ENCODE peak calls at places on chromosome 15, in five cellular contexts. Q is uterus, B is lower lobe of right lung, C is tibial nerve, D is stomach. E is an unnamed sample. For H3K4me1, the result is how much of the 10 kb centered on the place peaks cover.

GRCh38 chr15:47987461-47987860 is 133.3 kb upstream of the SLC24A5 start:
- DNase-seq in B (no peak), D (no peak), C (no peak), Q (no peak), E (no peak)

GRCh38 chr15:86432861-86433260 is 353.2 kb downstream of the AGBL1 start:
- DNase-seq in C (no peak), B (no peak), Q (no peak), D (no peak), E (no peak)

GRCh38 chr15:94298359-94298758 is 67.0 kb downstream of the MCTP2 start:
- DNase-seq in Q (no peak), B (no peak), C (no peak), D (no peak), E (no peak)

GRCh38 chr15:68353418-68354145 is 76.0 kb downstream of the FEM1B start:
- DNase-seq in Q (peak), D (no peak), B (no peak), C (no peak), E (no peak)

GRCh38 chr15:78929536-78930264 is 15.1 kb downstream of the CTSH start:
- DNase-seq in D (no peak), C (no peak), B (no peak), Q (no peak), E (peak)

GRCh38 chr15:38401101-38401500 is 52.8 kb upstream of the FAM98B start:
- DNase-seq in C (no peak), B (no peak), Q (no peak), D (no peak), E (no peak)

GRCh38 chr15:65245096-65245849 is 34.0 kb upstream of the CILP start:
- DNase-seq in Q (peak), B (no peak), D (no peak), C (no peak), E (peak)

GRCh38 chr15:100973351-100974034 is 54.3 kb downstream of the LRRK1 start:
- DNase-seq in C (no peak), Q (no peak), D (no peak), B (no peak), E (no peak)

GRCh38 chr15:67210555-67211168 is 43.8 kb downstream of the AAGAB start:
- DNase-seq in C (no peak), D (no peak), B (no peak), Q (no peak), E (no peak)

GRCh38 chr15:70088427-70088826 is 9.3 kb downstream of the TLE3 start:
- DNase-seq in Q (no peak), B (no peak), D (no peak), C (no peak), E (no peak)

GRCh38 chr15:89888214-89888804 is 5.5 kb downstream of the AP3S2 start:
- DNase-seq in B (no peak), D (no peak), C (no peak), Q (no peak), E (no peak)

GRCh38 chr15:34729886-34730285 is 24.9 kb downstream of the GJD2 start:
- DNase-seq in Q (no peak), D (no peak), B (no peak), C (no peak), E (no peak)

GRCh38 chr15:30979457-30979856 is 12.0 kb downstream of the MTMR10 start:
- DNase-seq in B (no peak), Q (no peak), C (no peak), D (no peak), E (no peak)

GRCh38 chr15:68229386-68230156 is at the start of gene CLN6:
- DNase-seq in Q (peak), C (peak), B (peak), D (peak), E (peak)

GRCh38 chr15:39474657-39475056 is 106.2 kb upstream of the THBS1 start:
- DNase-seq in D (no peak), B (no peak), Q (no peak), C (no peak), E (no peak)

GRCh38 chr15:67186226-67186649 is 68.2 kb downstream of the AAGAB start:
- DNase-seq in B (no peak), D (no peak), C (peak), Q (peak), E (peak)

GRCh38 chr15:38231430-38231829 is 21.2 kb upstream of the SPRED1 start:
- DNase-seq in D (no peak), Q (no peak), C (no peak), B (no peak), E (no peak)

GRCh38 chr15:101325263-101326025 is 30.4 kb upstream of the SNRPA1 start:
- DNase-seq in Q (no peak), C (no peak), B (no peak), D (no peak), E (no peak)

GRCh38 chr15:22918056-22918455 is 62.1 kb downstream of the CYFIP1 start:
- DNase-seq in D (no peak), C (no peak), Q (no peak), B (no peak), E (no peak)

GRCh38 chr15:55241895-55242294 is 45.2 kb upstream of the RSL24D1 start:
- DNase-seq in B (no peak), D (no peak), C (no peak), Q (no peak), E (no peak)

GRCh38 chr15:75455424-75455981 is 4.0 kb upstream of the SIN3A start:
- DNase-seq in D (peak), B (peak), C (peak), Q (peak), E (peak)

GRCh38 chr15:41233367-41233771 is 2.3 kb downstream of the CHP1 start:
- DNase-seq in Q (no peak), B (no peak), C (no peak), D (no peak), E (no peak)

GRCh38 chr15:49301562-49301961 is 121.5 kb upstream of the FGF7 start:
- DNase-seq in B (no peak), D (no peak), Q (no peak), C (no peak), E (no peak)

GRCh38 chr15:45402955-45403892 is 24.9 kb upstream of the GATM start:
- DNase-seq in C (no peak), D (peak), Q (no peak), B (peak), E (peak)

GRCh38 chr15:38349251-38349650 is 96.6 kb downstream of the SPRED1 start:
- DNase-seq in B (no peak), C (no peak), Q (no peak), D (no peak), E (no peak)

GRCh38 chr15:79035814-79036213 is 54.8 kb downstream of the RASGRF1 start:
- DNase-seq in D (no peak), B (no peak), C (no peak), Q (no peak), E (no peak)

GRCh38 chr15:32117122-32117521 is 86.8 kb downstream of the CHRNA7 start:
- DNase-seq in B (no peak), D (no peak), C (no peak), Q (no peak), E (no peak)

GRCh38 chr15:35549567-35549966 is 3.6 kb upstream of the DPH6 start:
- DNase-seq in D (no peak), Q (no peak), C (no peak), B (no peak), E (no peak)

GRCh38 chr15:55824857-55825613 is 82.1 kb upstream of the PRTG start:
- DNase-seq in D (no peak), B (no peak), C (no peak), Q (no peak), E (no peak)

GRCh38 chr15:73370151-73370550 is 1.4 kb upstream of the HCN4 start:
- DNase-seq in D (no peak), Q (no peak), C (no peak), B (no peak), E (no peak)

GRCh38 chr15:87576486-87577176 is 679.9 kb downstream of the NTRK3 start:
- DNase-seq in D (no peak), B (no peak), Q (no peak), C (no peak), E (no peak)

DNA sequence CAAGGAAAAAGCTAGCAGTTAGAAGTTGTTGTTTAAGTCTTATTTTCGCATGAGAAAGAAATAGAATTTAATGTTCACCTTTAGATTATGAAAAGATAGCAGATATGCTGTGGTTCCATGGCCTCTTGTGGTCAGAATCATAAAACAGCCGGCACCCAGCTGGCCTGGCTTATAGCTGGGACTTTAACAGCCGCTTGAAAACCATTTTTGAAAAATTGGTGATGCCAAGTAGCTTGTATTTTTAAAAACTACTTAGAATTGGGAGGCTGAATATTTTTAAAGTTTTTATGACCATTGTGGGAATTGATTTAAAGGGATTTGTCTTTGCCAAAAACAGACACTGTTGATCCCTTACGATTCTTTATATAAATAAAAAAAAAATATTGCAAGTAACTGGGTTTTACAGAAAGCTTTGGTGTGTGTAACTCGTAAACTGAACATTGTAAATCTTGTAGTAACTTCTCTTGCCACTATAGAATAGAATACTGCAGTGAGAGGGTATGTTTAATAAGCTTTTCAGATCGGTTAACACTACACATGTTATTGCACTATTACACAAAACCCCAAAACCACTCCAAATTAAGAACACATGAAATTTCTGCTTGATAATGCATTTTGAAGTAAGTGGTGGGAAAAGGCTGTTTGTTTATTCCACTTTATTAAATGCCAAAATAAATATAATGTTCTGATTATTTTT is 6.6 kb downstream of the ARRDC4 start:
- DNase-seq in Q (no peak), D (no peak), C (no peak), B (no peak), E (no peak)
- H3K4me1 ChIP-seq in Q (under half), D (half or more), C (half or more), B (under half), E (under half)

DNA sequence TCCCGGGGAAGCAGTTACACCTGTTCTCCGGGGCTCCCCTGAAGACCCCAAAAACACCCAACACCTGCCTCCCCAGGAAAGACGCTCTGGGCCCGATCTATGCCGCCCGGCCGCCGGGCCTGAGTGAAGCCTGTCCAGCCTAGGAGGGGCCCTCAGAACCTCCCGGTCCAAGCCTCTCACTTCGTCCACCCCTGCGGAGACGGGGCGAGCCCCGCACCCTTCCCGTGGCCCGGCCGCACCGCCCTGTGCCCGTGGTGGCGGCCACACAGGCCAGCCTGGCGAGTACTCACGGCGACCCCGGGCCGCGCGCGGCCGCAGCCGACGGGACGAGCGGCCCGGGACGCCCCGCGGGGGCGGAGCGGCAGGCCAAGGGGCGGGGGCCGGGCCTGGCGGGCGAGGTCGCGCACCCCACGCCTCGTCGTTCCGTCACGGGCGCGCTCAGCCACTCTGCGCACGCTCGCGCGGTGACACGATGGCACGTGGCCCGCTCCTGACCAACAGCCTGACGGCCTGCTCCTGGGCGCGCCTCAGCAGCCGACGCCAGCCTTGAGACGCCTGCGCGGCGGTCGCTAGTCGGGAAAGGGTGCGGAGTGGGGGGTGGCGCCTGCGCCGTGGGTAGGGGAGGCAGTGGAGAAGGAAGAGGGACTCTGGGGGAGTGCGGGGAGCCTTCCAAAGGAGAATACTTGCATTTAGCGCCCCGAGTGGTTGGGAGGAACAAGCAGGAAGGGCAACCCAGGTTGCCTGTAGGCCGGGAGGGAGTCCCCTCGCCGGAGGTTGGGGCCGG is at the start of gene PARP6:
- DNase-seq in B (peak), Q (peak), D (peak), C (peak), E (peak)
- H3K27ac ChIP-seq in B (peak), Q (peak), D (peak), C (peak), E (peak)

GRCh38 chr15:99580061-99580460 is 14.3 kb downstream of the MEF2A start:
- DNase-seq in Q (no peak), D (no peak), B (no peak), C (no peak), E (no peak)
- H3K4me1 ChIP-seq in Q (under half), D (half or more), B (under half), C (half or more), E (under half)

GRCh38 chr15:43912208-43912607 is 85.4 kb downstream of the WDR76 start:
- DNase-seq in D (no peak), B (no peak), C (no peak), Q (no peak), E (no peak)

GRCh38 chr15:43912991-43913927 is 86.5 kb downstream of the WDR76 start:
- DNase-seq in Q (peak), B (no peak), D (no peak), C (peak), E (no peak)

GRCh38 chr15:43911235-43911661 is 84.4 kb downstream of the WDR76 start:
- DNase-seq in Q (no peak), D (no peak), B (no peak), C (peak), E (no peak)

GRCh38 chr15:43915820-43916660 is 89.2 kb downstream of the WDR76 start:
- DNase-seq in B (no peak), D (no peak), Q (no peak), C (peak), E (no peak)

GRCh38 chr15:43913941-43914340 is 87.1 kb downstream of the WDR76 start:
- DNase-seq in Q (no peak), D (no peak), C (no peak), B (no peak), E (no peak)
- H3K27ac ChIP-seq in Q (peak), D (no peak), C (no peak), B (no peak), E (no peak)

DNA sequence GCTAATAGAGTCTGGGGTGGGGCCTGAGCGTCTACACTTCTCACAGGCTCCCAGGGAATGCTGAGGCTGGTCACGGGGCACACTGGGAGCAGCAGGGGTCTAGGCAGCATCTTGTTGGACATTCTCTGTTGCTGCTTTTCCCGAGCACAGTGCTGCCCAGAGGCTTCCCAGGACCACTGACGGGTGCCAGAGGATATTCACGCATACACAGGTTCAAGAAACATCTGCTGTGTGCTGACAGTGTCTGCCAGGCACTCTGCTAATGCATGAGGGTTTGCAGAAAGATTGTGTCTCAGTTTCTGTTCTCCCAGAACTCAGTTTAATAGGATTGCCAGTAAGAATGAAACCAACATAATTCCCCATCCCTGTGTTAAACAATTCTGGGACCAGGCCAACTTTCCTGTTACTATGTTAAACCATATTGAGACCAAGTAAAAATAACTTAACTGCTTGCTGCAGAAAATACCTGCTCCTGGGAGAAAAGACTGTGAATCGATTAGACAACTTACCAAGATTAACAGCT is 24.0 kb upstream of the BCL2L10 start:
- DNase-seq in D (no peak), C (no peak), Q (no peak), B (no peak), E (no peak)
- H3K4me1 ChIP-seq in D (under half), C (under half), Q (under half), B (under half), E (under half)

DNA sequence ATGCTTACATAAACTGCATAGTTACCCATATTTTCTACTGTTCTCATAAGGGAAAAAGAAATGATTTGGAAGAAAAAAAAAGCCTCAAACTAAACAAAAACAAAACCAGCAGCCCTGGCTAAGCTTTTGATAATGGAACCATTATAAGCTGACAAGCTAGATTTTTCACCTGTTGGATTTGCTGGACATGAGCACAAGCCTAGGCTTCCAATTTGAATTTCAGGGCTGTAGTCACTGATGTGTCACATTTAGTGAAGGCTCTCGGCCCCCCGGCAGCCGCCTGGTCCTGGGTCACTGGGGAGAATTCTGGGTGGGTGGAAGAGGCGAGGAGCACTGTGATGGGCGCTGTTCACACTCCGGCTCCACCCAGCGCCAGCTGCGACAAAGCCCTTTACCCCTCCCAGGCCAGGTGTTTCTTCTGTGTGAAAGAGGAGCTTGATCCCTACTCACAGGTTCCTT is 4.6 kb downstream of the FBXL22 start:
- DNase-seq in Q (no peak), C (no peak), B (no peak), D (no peak), E (no peak)
- H3K27ac ChIP-seq in Q (peak), C (peak), B (peak), D (peak), E (no peak)

E was measured in aorta.